ENCODE peak calls at places on chromosome 18, in six cellular contexts. D, K, Q, Z, M and I are unnamed samples.

GRCh38 chr18:995641-996040 is 91.0 kb downstream of the ADCYAP1 start:
- DNase-seq in Q (no peak), M (no peak), D (no peak), Z (no peak), K (no peak), I (no peak)

GRCh38 chr18:72830109-72830508 is 37.7 kb downstream of the NETO1 start:
- DNase-seq in K (no peak), D (peak; percentile 60), Z (no peak), Q (peak; percentile 51), M (no peak), I (peak; percentile 78)

GRCh38 chr18:36583155-36583745 is 245.6 kb downstream of the TPGS2 start:
- DNase-seq in M (no peak), D (no peak), Z (no peak), K (no peak), Q (peak; percentile 23), I (no peak)

GRCh38 chr18:3213231-3214059 is 6.3 kb downstream of the MYOM1 start:
- DNase-seq in Z (no peak), Q (no peak), M (no peak), K (no peak), D (no peak), I (no peak)

GRCh38 chr18:24270937-24271380 is 126.7 kb downstream of the OSBPL1A start:
- DNase-seq in Q (no peak), M (no peak), Z (no peak), D (no peak), K (no peak), I (no peak)

GRCh38 chr18:43422483-43422882 is 145.2 kb upstream of the SYT4 start:
- DNase-seq in Z (no peak), K (no peak), Q (no peak), D (no peak), M (no peak), I (no peak)

GRCh38 chr18:76822510-76823165 is at the start of gene ZNF236:
- DNase-seq in M (peak; percentile 61), D (peak; percentile 66), K (no peak), Q (peak; percentile 56), Z (peak; percentile 57), I (peak; percentile 76)

GRCh38 chr18:24023185-24023814 is 8.7 kb downstream of the TTC39C start:
- DNase-seq in K (no peak), Z (no peak), M (no peak), Q (no peak), D (peak; percentile 12), I (no peak)

GRCh38 chr18:33052886-33053285 is 280.1 kb upstream of the KLHL14 start:
- DNase-seq in D (no peak), K (no peak), Q (no peak), M (no peak), Z (no peak), I (no peak)

GRCh38 chr18:32114293-32114692 is 22.6 kb downstream of the RNF138 start:
- DNase-seq in M (no peak), K (no peak), D (no peak), Z (no peak), Q (no peak), I (no peak)

GRCh38 chr18:45463433-45463832 is 151.8 kb upstream of the SLC14A2 start:
- DNase-seq in K (no peak), Z (no peak), D (no peak), M (no peak), Q (no peak), I (no peak)

GRCh38 chr18:57352271-57352701 is at the start of gene ST8SIA3:
- DNase-seq in K (no peak), Z (no peak), D (no peak), Q (peak; percentile 9), M (no peak), I (peak; percentile 46)

GRCh38 chr18:70621710-70622109 is 332.9 kb downstream of the SOCS6 start:
- DNase-seq in Q (no peak), Z (peak; percentile 10), K (no peak), D (no peak), M (no peak), I (no peak)

GRCh38 chr18:903703-904102 is 968 bp upstream of the ADCYAP1 start:
- DNase-seq in D (peak; percentile 83), K (no peak), Q (peak; percentile 77), Z (no peak), M (peak; percentile 33), I (no peak)

GRCh38 chr18:515838-516237 is 15.3 kb upstream of the COLEC12 start:
- DNase-seq in K (no peak), M (no peak), D (no peak), Q (no peak), Z (no peak), I (no peak)

GRCh38 chr18:60549338-60549960 is 176.9 kb upstream of the MC4R start:
- DNase-seq in Q (peak; percentile 28), D (no peak), M (no peak), Z (no peak), K (peak; percentile 66), I (no peak)

GRCh38 chr18:28791101-28791500 is 614.2 kb upstream of the CDH2 start:
- DNase-seq in D (no peak), M (no peak), Z (no peak), K (no peak), Q (no peak), I (no peak)

GRCh38 chr18:10453885-10454772 is at the start of gene APCDD1:
- DNase-seq in D (peak; percentile 53), K (no peak), Q (peak; percentile 75), Z (no peak), M (peak; percentile 60), I (peak; percentile 71)
- TF ChIP-seq CTCF in D (peak; percentile 7), K (no peak), Q (peak; percentile 11), Z (no peak), M (no peak), I (no peak)

GRCh38 chr18:8980496-8981402 is 121.8 kb upstream of the NDUFV2 start:
- DNase-seq in D (no peak), M (no peak), K (no peak), Z (no peak), Q (no peak), I (no peak)

GRCh38 chr18:8984131-8984670 is 118.3 kb upstream of the NDUFV2 start:
- DNase-seq in K (no peak), D (no peak), Q (no peak), Z (no peak), M (no peak), I (no peak)

GRCh38 chr18:8979258-8979988 is 123.1 kb upstream of the NDUFV2 start:
- DNase-seq in Z (no peak), Q (no peak), M (no peak), K (no peak), D (no peak), I (no peak)

GRCh38 chr18:8978394-8978793 is 124.1 kb upstream of the NDUFV2 start:
- DNase-seq in Z (no peak), K (no peak), Q (no peak), D (no peak), M (no peak), I (no peak)

GRCh38 chr18:8982416-8983183 is 119.9 kb upstream of the NDUFV2 start:
- DNase-seq in Z (no peak), D (no peak), Q (peak; percentile 35), K (peak; percentile 63), M (peak; percentile 48), I (no peak)
- TF ChIP-seq CTCF in Z (no peak), D (peak; percentile 54), Q (peak; percentile 64), K (peak; percentile 82), M (peak; percentile 36), I (peak; percentile 45)

GRCh38 chr18:78073275-78073674 is 823.6 kb downstream of the GALR1 start:
- DNase-seq in Q (no peak), D (no peak), K (no peak), Z (no peak), M (no peak), I (no peak)
- TF ChIP-seq CTCF in Q (peak; percentile 52), D (peak; percentile 26), K (no peak), Z (no peak), M (no peak), I (peak; percentile 34)

DNA sequence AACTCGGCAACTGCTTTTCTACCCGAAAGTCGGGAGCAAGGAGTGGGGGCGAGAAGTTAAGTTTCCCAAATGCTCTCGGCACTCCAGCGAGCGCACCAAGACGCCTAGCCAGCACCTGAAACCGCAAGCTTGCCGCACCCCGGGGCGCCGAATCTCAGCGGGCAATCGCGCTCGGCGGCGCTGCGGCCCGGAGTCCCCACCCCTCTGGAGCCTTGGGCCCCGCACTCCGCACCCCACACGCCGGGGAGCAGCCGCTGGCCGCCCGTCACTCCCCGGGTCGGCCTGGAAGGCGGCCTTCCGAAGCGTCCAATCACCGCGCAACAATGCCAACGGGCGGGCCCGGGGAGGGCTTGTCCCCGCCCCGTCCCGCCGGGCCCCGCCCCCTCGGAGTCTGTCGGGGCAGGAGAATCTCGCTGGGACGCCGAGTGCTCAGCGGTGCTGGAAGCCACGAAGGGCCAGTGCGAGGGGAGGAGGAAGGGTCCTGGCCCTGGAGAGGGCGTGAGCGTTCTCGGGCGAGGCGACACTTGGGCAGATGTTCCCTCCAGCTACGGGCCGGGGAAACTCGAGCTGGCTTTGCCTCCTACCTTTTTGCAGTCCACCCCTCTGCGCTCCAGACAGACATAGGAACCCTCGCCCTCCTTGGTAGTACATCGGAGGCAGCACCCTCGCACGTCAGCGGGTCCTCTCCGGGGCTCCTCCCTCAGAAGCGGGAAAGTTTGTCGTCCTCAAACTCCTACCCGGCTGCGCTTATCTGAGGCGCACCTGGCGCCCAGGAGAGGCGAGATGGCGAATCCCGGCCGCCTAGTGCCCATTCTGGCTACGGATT is 1.1 kb upstream of the ZBTB7C start:
- DNase-seq in Z (peak; percentile 33), D (peak; percentile 89), K (peak; percentile 67), Q (peak; percentile 89), M (peak; percentile 95), I (peak; percentile 78)
- TF ChIP-seq CTCF in Z (no peak), D (peak; percentile 35), K (no peak), Q (peak; percentile 38), M (no peak), I (no peak)

DNA sequence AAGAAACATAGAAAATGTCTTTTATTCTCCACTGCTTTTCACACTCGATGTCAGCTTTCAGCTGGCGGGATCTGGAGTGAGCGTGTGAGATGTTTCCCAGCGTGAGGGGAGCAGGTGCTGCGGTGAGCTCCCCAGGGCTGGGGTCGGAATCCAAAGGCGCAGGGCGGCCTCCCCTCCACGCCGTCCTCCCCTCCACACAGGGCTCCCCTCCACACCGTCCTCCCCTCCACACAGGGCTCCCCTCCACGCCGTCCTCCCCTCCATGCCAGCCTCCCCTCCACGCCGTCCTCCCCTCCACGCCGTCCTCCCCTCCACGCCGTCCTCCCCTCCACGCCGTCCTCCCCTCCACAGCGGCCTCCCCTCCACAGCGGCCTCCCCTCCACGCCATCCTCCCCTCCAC is 26.9 kb upstream of the KCNG2 start:
- DNase-seq in K (no peak), M (no peak), Q (no peak), Z (no peak), D (no peak), I (no peak)
- TF ChIP-seq CTCF in K (no peak), M (no peak), Q (no peak), Z (no peak), D (no peak), I (no peak)